ENCODE peak calls at places on chromosomes 3 and 15, in ten cellular contexts. J, H, T, G, O, R, Q, N, Y and F are unnamed samples.

GRCh38 chr15:72135719-72136118 is 17.5 kb downstream of the SENP8 start:
- DNase-seq in N (no peak), H (no peak), R (no peak), Y (no peak), G (no peak), T (no peak), J (no peak), Q (no peak), O (no peak), F (no peak)

GRCh38 chr3:196082471-196082971 is 631 bp upstream of the TFRC start:
- DNase-seq in T (no peak), G (no peak), R (no peak), J (no peak), N (no peak), Q (no peak), Y (no peak), H (no peak), O (peak), F (no peak)

GRCh38 chr3:23387286-23387918 is 184.3 kb downstream of the UBE2E2 start:
- DNase-seq in Y (no peak), H (no peak), Q (no peak), N (no peak), J (no peak), R (no peak), O (no peak), G (no peak), T (no peak), F (no peak)

GRCh38 chr15:20344601-20345400 is 196.8 kb downstream of the GOLGA6L6 start:
- DNase-seq in O (no peak), R (no peak), Q (peak), T (no peak), J (peak), Y (no peak), N (no peak), G (no peak), H (no peak), F (no peak)

GRCh38 chr15:91348812-91349500 is 248.9 kb downstream of the SV2B start:
- DNase-seq in N (no peak), G (peak), O (no peak), T (no peak), Y (no peak), H (no peak), R (no peak), J (no peak), Q (no peak), F (no peak)

GRCh38 chr3:59386165-59386564 is 336.3 kb upstream of the CFAP20DC start:
- DNase-seq in H (no peak), Y (no peak), N (no peak), O (no peak), Q (no peak), G (no peak), T (no peak), J (no peak), R (no peak), F (no peak)

GRCh38 chr3:114712728-114713492 is 419.1 kb downstream of the TIGIT start:
- DNase-seq in H (no peak), T (no peak), Y (no peak), J (no peak), N (no peak), G (no peak), R (no peak), Q (no peak), O (no peak), F (no peak)

GRCh38 chr3:169207089-169207488 is 456.4 kb downstream of the MECOM start:
- DNase-seq in H (no peak), T (no peak), O (no peak), G (no peak), Q (no peak), N (no peak), R (no peak), Y (no peak), J (no peak), F (no peak)

GRCh38 chr3:30332196-30333021 is 274.0 kb upstream of the TGFBR2 start:
- DNase-seq in O (no peak), Y (no peak), Q (peak), G (no peak), N (no peak), R (peak), H (no peak), J (no peak), T (no peak), F (no peak)

GRCh38 chr15:75817151-75817935 is 25.9 kb upstream of the UBE2Q2 start:
- DNase-seq in Y (no peak), H (no peak), O (no peak), G (no peak), Q (no peak), J (no peak), R (no peak), N (no peak), T (no peak), F (peak)

GRCh38 chr3:18111702-18112311 is 313.3 kb downstream of the SATB1 start:
- DNase-seq in T (peak), J (no peak), Y (no peak), H (no peak), G (peak), O (no peak), N (no peak), R (no peak), Q (no peak), F (no peak)

GRCh38 chr15:50182233-50183013 is 427 bp downstream of the SLC27A2 start:
- DNase-seq in R (no peak), J (no peak), T (no peak), Y (no peak), H (peak), O (peak), N (no peak), Q (peak), G (peak), F (peak)

GRCh38 chr3:62587579-62588031 is 214.3 kb upstream of the FEZF2 start:
- DNase-seq in Q (no peak), G (peak), O (no peak), H (no peak), J (no peak), Y (peak), T (no peak), R (no peak), N (no peak), F (peak)

GRCh38 chr15:101530224-101530958 is 40.9 kb upstream of the PCSK6 start:
- DNase-seq in J (no peak), O (peak), T (no peak), Y (no peak), N (no peak), Q (no peak), R (no peak), H (no peak), G (no peak), F (no peak)

GRCh38 chr3:32097768-32098167 is 8.7 kb upstream of the GPD1L start:
- DNase-seq in T (no peak), G (no peak), O (no peak), H (no peak), R (no peak), Q (no peak), N (no peak), Y (no peak), J (no peak), F (no peak)

GRCh38 chr3:126287536-126288181 is 69.5 kb downstream of the KLF15 start:
- DNase-seq in G (peak), J (no peak), O (peak), T (peak), R (peak), H (peak), N (peak), Y (peak), Q (no peak), F (peak)

GRCh38 chr3:140736863-140737460 is 59.1 kb downstream of the TRIM42 start:
- DNase-seq in H (peak), Y (peak), J (peak), O (peak), R (no peak), Q (no peak), G (peak), N (peak), T (peak), F (peak)

GRCh38 chr3:62833538-62833937 is 41.7 kb downstream of the CADPS start:
- DNase-seq in Y (no peak), Q (no peak), R (no peak), T (no peak), N (no peak), J (no peak), G (peak), O (no peak), H (no peak), F (no peak)

GRCh38 chr3:138114988-138115971 is at the start of gene DZIP1L:
- DNase-seq in T (peak), J (peak), O (peak), Y (peak), H (peak), R (peak), G (peak), N (peak), Q (peak), F (peak)

GRCh38 chr15:71440479-71441071 is 325.3 kb downstream of the THSD4 start:
- DNase-seq in Y (no peak), R (no peak), T (no peak), G (peak), O (peak), Q (no peak), H (no peak), N (no peak), J (no peak), F (peak)

GRCh38 chr3:93843981-93844380 is 129.7 kb downstream of the PROS1 start:
- DNase-seq in G (peak), R (no peak), N (no peak), Q (no peak), H (no peak), Y (no peak), J (no peak), O (no peak), T (no peak), F (peak)

GRCh38 chr3:10744098-10744465 is 71.9 kb upstream of the SLC6A11 start:
- DNase-seq in Q (no peak), T (no peak), H (no peak), O (no peak), Y (peak), N (no peak), J (peak), R (no peak), G (no peak), F (no peak)

GRCh38 chr15:34481370-34481769 is 43.8 kb upstream of the GOLGA8A start:
- DNase-seq in G (no peak), T (no peak), J (no peak), O (no peak), R (no peak), Q (no peak), N (no peak), Y (no peak), H (no peak), F (no peak)

GRCh38 chr3:66303556-66303955 is 82.8 kb downstream of the SLC25A26 start:
- DNase-seq in T (no peak), N (no peak), Y (no peak), H (no peak), G (no peak), Q (peak), R (no peak), J (no peak), O (no peak), F (no peak)

GRCh38 chr15:55234104-55234799 is 37.5 kb upstream of the RSL24D1 start:
- DNase-seq in H (no peak), T (no peak), J (no peak), N (no peak), O (no peak), R (no peak), Y (no peak), G (no peak), Q (no peak), F (no peak)

GRCh38 chr15:38145671-38146111 is 106.9 kb upstream of the SPRED1 start:
- DNase-seq in O (no peak), Q (no peak), R (no peak), N (no peak), H (no peak), J (no peak), G (no peak), T (no peak), Y (no peak), F (no peak)

GRCh38 chr3:13642597-13642996 is 93.7 kb downstream of the FBLN2 start:
- DNase-seq in O (no peak), H (no peak), Y (no peak), N (no peak), G (no peak), Q (no peak), T (no peak), J (no peak), R (no peak), F (no peak)

GRCh38 chr3:108528459-108529231 is 18.2 kb upstream of the MYH15 start:
- DNase-seq in Q (no peak), Y (no peak), G (no peak), H (no peak), R (no peak), T (no peak), O (no peak), J (no peak), N (no peak), F (no peak)

GRCh38 chr3:159158213-159158612 is 356.4 kb downstream of the MFSD1 start:
- DNase-seq in G (no peak), O (no peak), R (no peak), N (no peak), T (no peak), Y (no peak), J (no peak), H (no peak), Q (no peak), F (peak)

GRCh38 chr3:31047673-31048072 is 153.2 kb upstream of the GADL1 start:
- DNase-seq in Q (no peak), T (no peak), G (no peak), H (no peak), O (no peak), N (no peak), Y (no peak), R (no peak), J (no peak), F (no peak)

GRCh38 chr3:196159952-196160804 is 51.0 kb downstream of the ZDHHC19 start:
- DNase-seq in R (peak), Q (peak), G (peak), J (no peak), O (peak), Y (no peak), N (no peak), H (peak), T (no peak), F (peak)

GRCh38 chr15:70286110-70286806 is 188.5 kb upstream of the TLE3 start:
- DNase-seq in H (no peak), G (no peak), N (no peak), O (no peak), Y (peak), T (no peak), J (no peak), R (peak), Q (no peak), F (no peak)

GRCh38 chr3:37217098-37217849 is 42.9 kb upstream of the LRRFIP2 start:
- DNase-seq in J (no peak), T (no peak), G (no peak), R (no peak), O (no peak), H (no peak), Y (no peak), Q (peak), N (no peak), F (no peak)

GRCh38 chr3:70823622-70824021 is 511.2 kb upstream of the MDFIC2 start:
- DNase-seq in N (no peak), G (no peak), J (no peak), Y (no peak), H (no peak), R (no peak), T (no peak), Q (no peak), O (no peak), F (no peak)

GRCh38 chr3:29978036-29978435 is 628.4 kb upstream of the TGFBR2 start:
- DNase-seq in H (no peak), O (no peak), Y (no peak), G (peak), R (no peak), T (no peak), Q (no peak), N (no peak), J (no peak), F (peak)

GRCh38 chr3:51637941-51638471 is 33.0 kb upstream of the TEX264 start:
- DNase-seq in J (peak), G (peak), N (no peak), H (peak), R (no peak), O (peak), Q (no peak), Y (peak), T (no peak), F (peak)

GRCh38 chr3:128307781-128308469 is 154.6 kb downstream of the EEFSEC start:
- DNase-seq in T (no peak), R (no peak), O (no peak), J (no peak), Q (no peak), G (no peak), H (no peak), Y (no peak), N (no peak), F (no peak)

GRCh38 chr3:37338500-37338899 is 164.1 kb upstream of the LRRFIP2 start:
- DNase-seq in T (no peak), R (no peak), O (no peak), Y (no peak), N (no peak), Q (no peak), J (no peak), G (peak), H (no peak), F (peak)

GRCh38 chr15:27481768-27482167 is 510.8 kb downstream of the GABRG3 start:
- DNase-seq in G (no peak), Q (no peak), Y (no peak), T (no peak), O (no peak), R (no peak), J (no peak), H (no peak), N (no peak), F (no peak)

DNA sequence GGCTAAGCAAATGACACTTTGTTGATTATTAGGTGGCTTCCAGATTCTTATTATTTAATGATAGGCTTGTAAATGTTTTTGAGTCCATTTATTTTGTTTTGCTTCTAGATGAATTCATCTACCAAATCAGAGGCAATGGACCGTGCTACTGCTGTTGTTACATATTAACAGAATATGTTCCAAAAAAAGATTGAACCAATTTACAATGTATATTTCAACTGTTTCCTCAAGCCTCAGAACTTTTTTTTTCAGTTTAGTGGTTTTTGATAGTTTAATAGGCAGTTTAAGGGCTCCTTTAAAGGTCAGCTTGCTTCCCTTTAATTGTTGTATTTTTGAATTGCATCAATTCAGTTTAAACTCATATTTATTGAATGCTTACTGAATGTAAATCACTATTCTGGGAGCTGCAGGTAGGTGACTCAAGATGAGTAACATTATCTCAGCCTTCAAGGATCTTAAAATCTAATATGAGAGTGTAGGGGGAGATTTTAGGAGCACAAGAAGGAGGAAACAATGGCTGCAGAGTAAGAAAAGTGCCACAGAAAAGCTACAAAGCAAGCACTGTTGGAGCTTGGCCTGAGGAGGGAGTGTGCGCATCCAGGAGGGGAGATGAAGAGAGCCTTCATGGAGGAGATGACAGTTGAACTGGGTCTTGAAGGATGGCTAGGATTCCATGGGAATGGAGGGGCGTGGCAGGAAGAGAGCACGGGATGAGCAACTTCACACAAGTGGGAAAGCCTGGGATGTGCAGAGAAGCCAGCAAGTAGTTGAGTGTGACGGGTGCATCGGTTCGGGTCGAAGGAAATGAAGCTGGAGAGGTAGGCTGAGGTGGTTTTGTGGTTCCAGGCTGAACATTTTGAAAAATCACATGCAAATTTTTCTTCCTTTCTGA is 14.7 kb downstream of the MAP2K1 start:
- DNase-seq in N (no peak), T (no peak), J (no peak), H (no peak), Q (peak), O (no peak), Y (no peak), G (no peak), R (no peak), F (no peak)
- TF ChIP-seq CTCF in N (no peak), T (no peak), J (no peak), H (no peak), Q (no peak), O (no peak), Y (no peak), G (peak), R (no peak), F (no peak)

GRCh38 chr15:31483053-31483923 is 156.7 kb downstream of the KLF13 start:
- DNase-seq in Q (peak), H (no peak), N (peak), Y (no peak), R (no peak), J (no peak), G (no peak), T (no peak), O (peak), F (no peak)
- H3K4me3 ChIP-seq in Q (peak), H (no peak), N (no peak), Y (no peak), R (peak), J (no peak), G (no peak), T (peak), O (peak), F (no peak)

DNA sequence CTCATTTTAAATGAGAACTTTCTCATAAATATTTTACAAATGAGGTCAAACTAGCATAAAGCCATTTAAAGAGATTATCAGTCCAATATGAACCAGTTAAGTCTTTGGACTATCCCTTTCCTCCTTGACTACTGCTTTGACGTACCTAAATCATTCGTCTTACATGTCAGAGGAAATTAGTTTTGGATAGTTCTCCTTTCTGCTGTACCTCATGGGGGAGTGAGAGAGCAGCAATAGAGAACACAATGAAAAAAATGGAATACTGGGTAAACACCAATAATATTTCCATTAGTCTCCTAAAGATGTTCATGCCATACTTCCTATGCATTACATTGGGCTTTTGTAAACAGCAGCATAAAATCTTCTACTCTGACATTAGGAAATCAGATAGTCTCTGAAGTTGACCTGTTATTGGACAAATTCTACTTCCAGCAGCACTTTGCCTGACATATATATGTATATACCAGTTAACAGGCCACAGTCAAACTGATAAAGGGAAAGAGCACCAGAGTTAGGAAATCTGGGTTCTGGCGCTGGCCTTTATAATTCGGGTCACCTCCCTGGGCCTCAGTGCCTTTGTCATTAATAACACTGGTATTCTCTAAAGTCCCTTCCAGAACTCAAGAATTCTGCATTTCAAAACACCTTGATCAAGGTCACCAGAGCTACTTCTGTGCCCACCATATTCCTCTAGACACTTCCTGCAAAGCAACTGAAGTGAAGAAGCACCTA is 26.8 kb downstream of the TIMMDC1 start:
- DNase-seq in Q (no peak), N (no peak), O (no peak), H (no peak), J (no peak), Y (no peak), T (no peak), G (peak), R (no peak), F (peak)
- TF ChIP-seq CTCF in Q (no peak), N (peak), O (no peak), H (peak), J (peak), Y (peak), T (peak), G (peak), R (no peak), F (peak)

GRCh38 chr3:39639344-39640236 is 169.8 kb upstream of the MYRIP start:
- DNase-seq in N (no peak), R (peak), T (no peak), Y (peak), Q (no peak), H (peak), G (peak), O (no peak), J (no peak), F (peak)
- H3K4me3 ChIP-seq in N (no peak), R (no peak), T (no peak), Y (no peak), Q (no peak), H (no peak), G (no peak), O (no peak), J (no peak), F (no peak)

DNA sequence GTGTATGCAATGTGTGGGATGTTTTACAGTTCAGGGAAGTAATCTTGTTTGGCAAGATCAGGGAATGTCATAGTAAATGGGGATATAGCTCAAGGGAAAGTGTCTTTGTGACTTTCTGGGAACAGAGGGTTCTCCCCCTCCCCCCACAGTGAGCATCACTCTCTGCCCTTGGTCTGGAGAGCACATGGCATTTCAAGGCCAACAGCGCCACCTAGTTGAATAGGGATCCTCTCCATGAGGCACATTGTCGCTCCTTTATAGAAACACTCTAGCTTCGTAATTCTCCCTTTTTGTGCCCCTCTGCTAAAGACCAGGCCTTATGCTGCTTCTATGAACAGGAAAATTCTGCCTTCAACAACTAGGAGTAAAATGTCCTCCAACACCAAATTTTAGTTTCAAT is 37.1 kb upstream of the ARNT2 start:
- DNase-seq in T (no peak), Y (peak), N (no peak), G (no peak), R (no peak), Q (no peak), O (peak), H (no peak), J (no peak), F (peak)
- TF ChIP-seq CTCF in T (peak), Y (peak), N (no peak), G (peak), R (no peak), Q (no peak), O (no peak), H (no peak), J (no peak), F (peak)